ENCODE peak calls at places on chromosome 4, in nine cellular contexts. B is HepG2, A is mesenchymal stem cell, O is mammary epithelial cell, S is Karpas-422, X is hepatocyte, M is PC-3, U is H1, H is IMR-90. F is an unnamed sample.

GRCh38 chr4:35943606-35944005 is 300.7 kb downstream of the ARAP2 start:
- DNase-seq in B (no peak), A (no peak), O (no peak), S (no peak), X (no peak), M (no peak), U (no peak), H (no peak), F (no peak)

GRCh38 chr4:145945431-145946155 is 7.0 kb upstream of the ZNF827 start:
- DNase-seq in B (no peak), A (no peak), O (peak), S (no peak), X (no peak), M (peak), U (no peak), H (peak), F (no peak)

GRCh38 chr4:77040265-77040664 is 35.5 kb downstream of the CCNI start:
- DNase-seq in B (no peak), A (peak), O (peak), S (no peak), X (no peak), M (peak), U (no peak), H (peak), F (no peak)

GRCh38 chr4:124564121-124564520 is 148.4 kb downstream of the ANKRD50 start:
- DNase-seq in B (no peak), A (no peak), O (no peak), S (no peak), X (no peak), M (no peak), U (no peak), H (no peak), F (no peak)

GRCh38 chr4:145776208-145776607 is 96.3 kb downstream of the C4orf51 start:
- DNase-seq in B (no peak), A (no peak), O (no peak), S (no peak), X (no peak), M (no peak), U (no peak), H (no peak), F (no peak)

GRCh38 chr4:118935819-118936218 is 47.2 kb downstream of the SYNPO2 start:
- DNase-seq in B (no peak), A (no peak), O (no peak), S (no peak), X (no peak), M (no peak), U (no peak), H (no peak), F (no peak)

GRCh38 chr4:3046149-3046548 is 28.2 kb downstream of the HTT-AS start:
- DNase-seq in B (no peak), A (no peak), O (no peak), S (peak), X (no peak), M (no peak), U (no peak), H (no peak), F (peak)

GRCh38 chr4:43763029-43763610 is 685.5 kb downstream of the KCTD8 start:
- DNase-seq in B (no peak), A (no peak), O (no peak), S (no peak), X (no peak), M (no peak), U (no peak), H (no peak), F (no peak)

GRCh38 chr4:110616162-110617062 is 6.5 kb downstream of the PITX2 start:
- DNase-seq in B (no peak), A (peak), O (no peak), S (no peak), X (no peak), M (no peak), U (no peak), H (no peak), F (no peak)

GRCh38 chr4:27616166-27616565 is 755.5 kb downstream of the STIM2 start:
- DNase-seq in B (no peak), A (no peak), O (no peak), S (no peak), X (no peak), M (no peak), U (no peak), H (no peak), F (no peak)

DNA sequence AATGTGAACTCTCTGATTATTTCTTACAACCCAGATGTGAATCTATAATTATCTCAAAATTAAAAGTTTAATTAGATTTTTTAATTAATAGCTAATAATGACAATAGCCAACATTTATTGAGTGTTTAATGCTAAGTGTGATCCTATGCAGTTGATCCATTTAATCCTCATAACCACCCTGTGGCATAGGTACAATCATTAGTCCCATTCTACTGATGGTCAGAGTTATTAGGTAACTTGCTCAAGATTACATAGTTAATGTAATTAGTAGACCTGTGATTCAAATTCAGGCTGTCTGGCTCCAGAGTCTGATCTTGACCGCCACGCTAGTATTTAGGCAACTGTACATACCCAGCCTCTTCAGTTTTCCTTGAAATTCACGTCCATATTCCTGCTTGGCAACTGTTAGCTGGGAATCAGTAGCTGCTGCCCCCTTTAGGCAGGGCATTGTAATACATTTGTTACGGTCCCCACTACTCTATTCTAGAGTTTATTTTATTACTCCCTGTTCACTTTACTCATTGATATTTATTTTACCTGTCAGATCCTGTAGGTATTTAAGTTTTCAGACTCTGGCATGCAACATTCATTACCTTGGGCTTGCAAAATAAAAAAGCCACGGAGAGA is 20.6 kb upstream of the TEC start:
- DNase-seq in B (peak), A (no peak), O (peak), S (peak), X (peak), M (peak), U (peak), H (no peak), F (peak)
- H3K4me2 ChIP-seq in B (no peak), A (no peak), O (peak), S (no peak), X (no peak), M (no peak), U (no peak), H (no peak), F (no peak)

GRCh38 chr4:6731780-6732179 is 15.8 kb downstream of the BLOC1S4 start:
- DNase-seq in B (no peak), A (no peak), O (no peak), S (no peak), X (no peak), M (no peak), U (no peak), H (no peak), F (no peak)

GRCh38 chr4:6734165-6734786 is 18.3 kb downstream of the BLOC1S4 start:
- DNase-seq in B (no peak), A (no peak), O (no peak), S (no peak), X (no peak), M (no peak), U (no peak), H (no peak), F (no peak)

GRCh38 chr4:6733358-6734164 is 17.6 kb downstream of the BLOC1S4 start:
- DNase-seq in B (peak), A (no peak), O (no peak), S (no peak), X (peak), M (no peak), U (no peak), H (no peak), F (no peak)

GRCh38 chr4:6731301-6731641 is 15.3 kb downstream of the BLOC1S4 start:
- DNase-seq in B (no peak), A (no peak), O (no peak), S (no peak), X (no peak), M (no peak), U (no peak), H (no peak), F (no peak)

GRCh38 chr4:6732441-6733357 is 16.7 kb downstream of the BLOC1S4 start:
- DNase-seq in B (peak), A (peak), O (peak), S (no peak), X (peak), M (peak), U (no peak), H (peak), F (no peak)
- H2AFZ ChIP-seq in B (no peak), A (peak), O (peak), S (no peak), X (no peak), M (peak), U (no peak), H (peak), F (no peak)

DNA sequence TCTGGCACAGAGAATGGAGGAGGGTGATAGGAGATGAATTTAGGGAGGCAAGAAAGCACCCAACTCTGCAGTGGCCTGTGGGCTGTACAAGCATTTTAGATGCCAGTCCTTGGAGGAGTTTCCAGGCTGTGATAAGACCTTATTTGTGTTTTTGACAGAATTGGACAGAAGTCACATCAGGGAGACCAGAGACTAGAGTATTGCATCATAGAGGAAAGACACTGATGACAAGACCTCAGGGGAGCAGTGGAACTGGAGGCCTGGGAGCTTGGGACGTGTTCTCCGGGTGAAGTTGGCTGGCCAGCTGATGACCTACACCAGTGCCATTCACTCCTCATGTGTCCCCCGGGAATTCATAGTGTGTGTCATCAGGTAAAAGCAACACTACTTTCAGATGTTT is 284.0 kb upstream of the ZFP42 start:
- DNase-seq in B (no peak), A (no peak), O (no peak), S (no peak), X (no peak), M (no peak), U (no peak), H (no peak), F (no peak)
- H3K4me2 ChIP-seq in B (no peak), A (no peak), O (no peak), S (no peak), X (no peak), M (no peak), U (no peak), H (no peak), F (no peak)

DNA sequence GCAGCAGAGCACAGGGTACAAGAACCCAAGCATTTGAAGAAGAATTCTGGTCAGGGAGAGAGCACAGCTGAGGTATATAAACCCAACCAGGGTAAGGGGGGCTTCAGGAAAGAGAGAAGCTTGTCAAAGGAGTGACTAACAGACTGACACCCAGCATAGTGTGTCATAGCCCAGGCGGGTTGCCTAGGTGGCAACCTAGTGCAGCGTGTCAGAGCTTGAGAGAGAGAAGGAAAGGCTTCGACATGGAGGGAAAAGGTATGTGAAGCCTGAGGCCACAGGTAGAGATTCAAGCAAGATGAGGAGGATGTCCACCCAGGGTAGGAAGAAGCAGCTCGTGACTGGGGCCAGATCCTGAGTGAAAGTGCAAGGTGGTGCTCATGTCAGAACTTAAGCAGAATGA is 8.5 kb upstream of the ANTXR2 start:
- DNase-seq in B (no peak), A (no peak), O (peak), S (no peak), X (no peak), M (no peak), U (no peak), H (no peak), F (no peak)
- H2AFZ ChIP-seq in B (no peak), A (no peak), O (peak), S (no peak), X (no peak), M (no peak), U (no peak), H (peak), F (no peak)

GRCh38 chr4:15343581-15343980 is 84.3 kb upstream of the C1QTNF7 start:
- DNase-seq in B (no peak), A (no peak), O (no peak), S (no peak), X (no peak), M (no peak), U (no peak), H (no peak), F (no peak)
- H3K4me2 ChIP-seq in B (no peak), A (no peak), O (no peak), S (no peak), X (no peak), M (no peak), U (no peak), H (peak), F (no peak)

GRCh38 chr4:156578005-156578404 is 393.6 kb downstream of the PDGFC start:
- DNase-seq in B (no peak), A (no peak), O (no peak), S (peak), X (no peak), M (no peak), U (no peak), H (no peak), F (no peak)
- H2AFZ ChIP-seq in B (no peak), A (no peak), O (no peak), S (no peak), X (no peak), M (peak), U (peak), H (no peak), F (no peak)